ENCODE peak calls at places on chromosomes 5 and 9, in five cellular contexts. V is adrenal gland, D is cardiac muscle cell, B is fibroblast of villous mesenchyme, N is left ventricle myocardium inferior. C is an unnamed sample.

GRCh38 chr5:31193591-31194457 is at the start of gene CDH6:
- DNase-seq in N (peak; percentile 21), D (peak; percentile 34), V (peak; percentile 10), B (no peak), C (peak; percentile 2)

GRCh38 chr5:79983618-79984017 is 7.4 kb downstream of the MTX3 start:
- DNase-seq in D (no peak), N (no peak), B (no peak), V (no peak), C (peak; percentile 47)

GRCh38 chr5:147472669-147473131 is 37.2 kb downstream of the DPYSL3 start:
- DNase-seq in N (no peak), D (no peak), V (no peak), B (peak; percentile 56), C (no peak)

GRCh38 chr5:68465133-68465532 is 249.6 kb downstream of the PIK3R1 start:
- DNase-seq in N (no peak), V (no peak), B (no peak), D (no peak), C (no peak)

GRCh38 chr5:109655841-109656240 is 33.9 kb upstream of the MAN2A1 start:
- DNase-seq in B (no peak), V (no peak), N (no peak), D (no peak), C (no peak)

GRCh38 chr5:169431386-169431785 is 130.4 kb upstream of the SLIT3 start:
- DNase-seq in B (no peak), V (no peak), D (no peak), N (no peak), C (no peak)

GRCh38 chr9:91117959-91118651 is 243.6 kb downstream of the AUH start:
- DNase-seq in D (peak; percentile 92), B (peak; percentile 85), V (peak; percentile 92), N (peak; percentile 85), C (peak; percentile 86)

GRCh38 chr5:111984044-111984443 is 227.1 kb upstream of the NREP start:
- DNase-seq in V (no peak), B (peak; percentile 87), D (peak; percentile 90), N (no peak), C (peak; percentile 94)

GRCh38 chr5:179509239-179509638 is 41.1 kb upstream of the RUFY1 start:
- DNase-seq in N (no peak), V (no peak), B (no peak), D (no peak), C (no peak)

GRCh38 chr9:20701058-20701457 is 17.0 kb downstream of the FOCAD start:
- DNase-seq in B (no peak), V (no peak), N (no peak), D (peak; percentile 20), C (no peak)

GRCh38 chr9:123201083-123201482 is 67.3 kb downstream of the STRBP start:
- DNase-seq in B (no peak), N (no peak), V (no peak), D (no peak), C (no peak)

GRCh38 chr9:71032779-71033178 is 88.6 kb downstream of the TRPM3 start:
- DNase-seq in V (no peak), N (no peak), D (no peak), B (no peak), C (no peak)

GRCh38 chr5:123093279-123094226 is 4.5 kb downstream of the PRDM6 start:
- DNase-seq in D (no peak), N (no peak), V (no peak), B (no peak), C (no peak)

GRCh38 chr5:103475629-103476240 is 86.9 kb downstream of the NUDT12 start:
- DNase-seq in D (peak; percentile 74), B (peak; percentile 49), N (no peak), V (no peak), C (peak; percentile 58)

GRCh38 chr5:132103380-132103951 is 29.9 kb downstream of the CSF2 start:
- DNase-seq in V (peak; percentile 97), B (peak; percentile 93), N (peak; percentile 76), D (peak; percentile 88), C (peak; percentile 92)

GRCh38 chr5:177403194-177403825 is 2.8 kb upstream of the PFN3 start:
- DNase-seq in V (no peak), D (no peak), N (no peak), B (peak; percentile 29), C (no peak)
- TF ChIP-seq CTCF in V (no peak), D (no peak), N (no peak), B (no peak), C (no peak)

DNA sequence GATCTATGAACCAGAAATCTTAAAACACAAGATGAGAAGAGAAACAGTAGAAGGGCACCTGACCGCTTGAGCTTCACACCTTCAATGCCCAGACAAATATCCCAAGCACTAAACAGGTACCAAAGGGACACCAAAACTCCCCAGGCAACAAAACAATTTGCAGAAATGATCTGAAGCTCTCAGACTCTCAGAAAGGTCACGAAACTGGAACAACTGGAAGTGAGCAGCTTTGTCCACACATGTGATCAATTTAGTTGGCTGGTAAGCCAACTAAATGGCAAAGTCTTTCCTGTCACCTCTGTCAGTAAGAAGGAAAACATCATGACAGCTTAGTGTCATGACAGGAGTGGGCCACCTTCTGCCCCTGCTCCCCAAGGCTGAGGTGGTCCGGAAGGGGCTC is 4.1 kb downstream of the IPPK start:
- DNase-seq in B (no peak), N (no peak), V (no peak), D (no peak), C (no peak)
- H3K4me3 ChIP-seq in B (no peak overlapping the region), N (no peak overlapping the region), V (no peak overlapping the region), D (no peak overlapping the region), C (no peak overlapping the region)

DNA sequence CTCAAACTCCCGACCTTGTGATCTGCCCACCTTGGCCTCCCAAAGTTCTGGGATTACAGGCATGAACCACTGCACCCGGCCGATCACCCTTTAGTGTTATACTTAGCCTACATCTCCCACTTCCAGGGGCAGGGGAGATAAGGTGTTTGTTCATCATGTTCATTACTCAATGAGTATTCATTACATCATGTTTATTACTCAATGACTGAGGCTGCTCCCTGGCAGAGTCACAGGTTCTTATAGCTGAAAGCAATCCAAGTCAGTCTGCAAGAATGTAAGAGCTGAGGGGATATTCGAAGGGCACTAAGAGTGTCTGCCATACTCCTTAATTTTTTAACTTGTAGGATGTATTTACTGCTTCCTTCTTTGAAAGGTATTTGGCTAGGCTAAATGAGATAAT is 214.2 kb downstream of the SPATA31D1 start:
- DNase-seq in D (peak; percentile 84), B (peak; percentile 10), V (no peak), N (no peak), C (peak; percentile 51)
- TF ChIP-seq CTCF in D (no peak), B (no peak), V (no peak), N (no peak), C (no peak)

DNA sequence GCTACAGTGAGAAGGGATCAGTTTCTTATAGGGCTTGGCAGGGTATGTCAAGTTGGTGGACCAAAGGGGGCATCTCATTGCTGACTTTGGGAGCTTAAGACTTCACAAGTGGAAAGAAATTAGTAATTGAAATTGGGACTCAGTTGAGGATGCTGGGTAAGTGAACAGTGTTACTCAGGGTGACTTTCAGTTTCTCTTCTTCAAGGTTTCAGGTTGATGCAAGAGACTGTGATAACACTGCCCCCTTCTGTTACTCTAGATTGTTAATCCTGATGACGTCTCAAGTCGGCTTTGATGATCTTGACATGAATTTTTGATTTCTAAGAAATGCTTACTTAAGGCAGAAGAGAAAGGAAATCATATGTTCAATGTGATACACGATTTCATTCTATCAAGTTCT is 21.3 kb downstream of the KCTD16 start:
- DNase-seq in D (peak; percentile 80), V (no peak), B (peak; percentile 88), N (no peak), C (peak; percentile 75)
- H3K4me3 ChIP-seq in D (no peak overlapping the region), V (no peak overlapping the region), B (peak overlapping the region; percentile 32), N (peak overlapping the region; percentile 24), C (peak overlapping the region; percentile 25)

DNA sequence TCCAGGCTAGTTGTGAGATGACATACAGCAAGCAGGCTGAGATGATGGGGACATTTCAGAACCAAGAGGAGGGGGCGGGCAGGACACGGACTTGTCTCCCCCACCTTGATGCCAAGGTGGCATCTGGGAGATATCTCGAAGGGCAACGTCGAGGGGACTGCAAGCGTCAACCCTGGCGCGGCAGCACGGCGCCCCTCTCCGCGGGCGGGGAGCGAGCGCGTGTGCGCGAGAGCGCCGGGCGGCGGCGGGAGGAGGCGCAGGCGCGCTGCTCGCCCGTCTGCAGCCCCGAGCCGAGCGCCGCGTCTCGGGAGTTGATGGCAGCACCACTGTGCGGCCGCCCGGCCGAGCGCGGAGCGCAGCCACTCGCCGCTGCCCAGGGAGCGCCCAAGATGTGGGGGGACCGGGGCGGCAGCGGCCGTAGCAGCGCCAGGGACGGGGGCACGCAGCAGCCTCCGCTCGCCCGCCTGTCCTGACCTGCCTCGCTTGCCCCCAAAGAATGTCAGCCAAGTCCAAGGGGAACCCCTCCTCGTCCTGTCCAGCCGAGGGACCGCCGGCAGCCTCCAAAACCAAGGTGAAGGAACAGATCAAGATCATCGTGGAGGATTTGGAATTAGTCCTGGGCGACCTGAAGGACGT is at the start of gene PRR16:
- DNase-seq in N (peak; percentile 56), V (peak; percentile 52), D (peak; percentile 76), B (peak; percentile 71), C (peak; percentile 71)
- TF ChIP-seq CTCF in N (peak; percentile 57), V (peak; percentile 39), D (peak; percentile 11), B (peak; percentile 15), C (no peak)

DNA sequence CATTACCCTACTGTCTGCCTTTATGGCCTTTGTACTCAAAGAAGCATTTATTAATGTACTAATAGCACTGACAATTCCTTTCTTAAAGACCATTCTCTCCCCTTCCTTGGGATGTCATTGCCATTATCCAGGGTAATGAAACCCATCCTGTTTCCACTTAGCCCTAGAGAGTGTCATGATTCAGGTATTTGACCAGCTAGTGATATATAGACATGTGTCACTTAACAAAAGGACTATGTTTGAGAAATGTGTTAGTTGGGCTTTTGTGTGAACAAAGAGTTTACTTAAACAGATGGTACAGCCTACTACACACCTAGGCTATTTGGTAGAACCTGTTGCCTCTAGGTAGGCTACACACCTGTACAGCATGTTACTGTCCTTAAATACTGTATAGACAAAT is 2.0 kb downstream of the ATP6V0E1 start:
- DNase-seq in V (no peak), N (no peak), D (no peak), B (no peak), C (no peak)
- H3K4me3 ChIP-seq in V (no peak overlapping the region), N (peak overlapping the region; percentile 93), D (no peak overlapping the region), B (peak overlapping the region; percentile 17), C (no peak overlapping the region)

DNA sequence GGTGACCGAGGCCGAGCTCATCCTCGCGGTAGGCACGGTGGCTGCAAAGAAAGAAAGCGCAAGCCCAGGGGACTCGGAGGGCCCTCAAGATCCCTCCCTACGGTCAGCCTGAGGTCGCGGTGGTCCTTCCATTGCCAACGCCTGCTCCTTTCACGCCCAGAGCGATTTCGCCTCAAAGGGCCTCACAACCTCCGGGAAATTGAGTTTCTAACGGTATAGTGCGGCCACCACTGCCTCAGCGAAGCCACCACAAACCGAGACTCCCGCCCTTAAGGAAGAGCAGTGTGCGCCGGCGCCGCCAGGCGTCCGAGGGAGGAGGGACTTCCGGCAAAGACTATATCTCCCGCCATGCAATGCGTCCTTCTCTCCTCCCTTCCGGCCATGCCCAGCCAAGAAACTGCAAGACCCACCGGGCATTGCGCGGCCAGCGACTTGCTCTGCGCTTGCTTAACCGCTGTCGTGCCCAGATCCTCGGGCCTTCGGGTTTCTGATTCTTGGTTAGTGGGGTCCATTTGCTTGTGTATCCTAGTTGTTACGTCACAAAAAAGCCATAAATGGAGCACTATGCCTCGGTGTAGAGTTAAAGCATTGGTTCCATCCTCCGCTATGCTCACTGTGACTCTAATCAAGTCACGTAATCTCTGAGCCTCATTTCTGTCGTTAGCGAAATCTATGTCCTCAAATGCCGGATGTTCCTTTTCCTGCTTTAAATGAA is at the start of gene HAUS6:
- DNase-seq in D (peak; percentile 99), V (peak; percentile 98), B (peak; percentile 98), N (peak; percentile 96), C (peak; percentile 97)
- TF ChIP-seq CTCF in D (peak; percentile 44), V (peak; percentile 53), B (peak; percentile 47), N (peak; percentile 78), C (peak; percentile 50)

GRCh38 chr5:155728146-155728856 is 598.7 kb upstream of the SGCD start:
- DNase-seq in N (peak; percentile 69), D (peak; percentile 50), B (peak; percentile 2), V (peak; percentile 35), C (peak; percentile 76)
- H3K4me3 ChIP-seq in N (peak overlapping the region; percentile 71), D (peak overlapping the region; percentile 31), B (no peak overlapping the region), V (no peak overlapping the region), C (peak overlapping the region; percentile 75)

GRCh38 chr5:65760504-65761275 is 38.7 kb downstream of the NLN start:
- DNase-seq in B (peak; percentile 17), V (peak; percentile 9), N (no peak), D (peak; percentile 88), C (peak; percentile 82)
- TF ChIP-seq CTCF in B (no peak), V (no peak), N (peak; percentile 52), D (peak; percentile 47), C (peak; percentile 65)